ENCODE peak calls at places on chromosomes 12 and 14, in ten cellular contexts. X is A549, V is heart left ventricle, P is fibroblast of lung, W is ascending aorta, G is left lung, R is HCT116, D is HL-60, B is transverse colon, I is PC-3. M is an unnamed sample.

GRCh38 chr12:50110762-50111416 is 1.1 kb upstream of the COX14 start:
- DNase-seq in X (no peak), V (peak), P (peak), W (peak), G (peak), R (no peak), D (no peak), B (peak), I (peak), M (peak)

GRCh38 chr12:120224304-120225199 is 23.6 kb upstream of the RPLP0 start:
- DNase-seq in X (no peak), V (no peak), P (no peak), W (no peak), G (peak), R (no peak), D (no peak), B (peak), I (no peak), M (no peak)

GRCh38 chr12:99454539-99455172 is 192.9 kb upstream of the GARIN6 start:
- DNase-seq in X (no peak), V (no peak), P (no peak), W (no peak), G (no peak), R (no peak), D (no peak), B (no peak), I (no peak), M (no peak)

GRCh38 chr12:99822273-99822672 is 162.5 kb downstream of the ANKS1B start:
- DNase-seq in X (no peak), V (no peak), P (no peak), W (no peak), G (no peak), R (no peak), D (no peak), B (no peak), I (no peak), M (no peak)

GRCh38 chr12:27841392-27841882 is 61.4 kb upstream of the MANSC4 start:
- DNase-seq in X (no peak), V (no peak), P (no peak), W (no peak), G (no peak), R (peak), D (no peak), B (no peak), I (peak), M (no peak)

GRCh38 chr14:105537580-105538474 is 11.4 kb downstream of the TMEM121 start:
- DNase-seq in X (peak), V (peak), P (no peak), W (no peak), G (peak), R (no peak), D (no peak), B (peak), I (peak), M (no peak)

GRCh38 chr12:12209043-12209442 is 57.8 kb downstream of the LRP6 start:
- DNase-seq in X (no peak), V (no peak), P (no peak), W (no peak), G (no peak), R (no peak), D (no peak), B (no peak), I (no peak), M (no peak)

GRCh38 chr14:71855399-71856036 is 76.7 kb upstream of the RGS6 start:
- DNase-seq in X (peak), V (peak), P (peak), W (no peak), G (peak), R (peak), D (no peak), B (peak), I (peak), M (peak)

GRCh38 chr12:64739778-64740177 is 19.4 kb downstream of the GNS start:
- DNase-seq in X (no peak), V (no peak), P (no peak), W (no peak), G (no peak), R (no peak), D (no peak), B (no peak), I (peak), M (peak)

GRCh38 chr12:130747867-130748740 is 32.0 kb upstream of the RIMBP2 start:
- DNase-seq in X (peak), V (peak), P (peak), W (no peak), G (no peak), R (peak), D (no peak), B (peak), I (peak), M (peak)

GRCh38 chr12:47207005-47207717 is 127.4 kb upstream of the AMIGO2 start:
- DNase-seq in X (no peak), V (no peak), P (no peak), W (no peak), G (peak), R (no peak), D (peak), B (peak), I (no peak), M (no peak)

GRCh38 chr12:24929953-24930352 is 18.9 kb downstream of the BCAT1 start:
- DNase-seq in X (no peak), V (no peak), P (no peak), W (no peak), G (no peak), R (no peak), D (no peak), B (no peak), I (no peak), M (no peak)

GRCh38 chr14:101122855-101123129 is 219.3 kb upstream of the RTL1 start:
- DNase-seq in X (no peak), V (no peak), P (no peak), W (no peak), G (no peak), R (no peak), D (no peak), B (no peak), I (no peak), M (no peak)

GRCh38 chr12:95319694-95320331 is 102.2 kb downstream of the VEZT start:
- DNase-seq in X (no peak), V (no peak), P (no peak), W (no peak), G (no peak), R (no peak), D (no peak), B (no peak), I (peak), M (no peak)

GRCh38 chr14:57487771-57488170 is 5.9 kb downstream of the CCDC198 start:
- DNase-seq in X (no peak), V (no peak), P (no peak), W (no peak), G (no peak), R (no peak), D (no peak), B (no peak), I (peak), M (peak)

GRCh38 chr12:90233168-90234100 is 524.8 kb upstream of the ATP2B1 start:
- DNase-seq in X (no peak), V (no peak), P (no peak), W (no peak), G (no peak), R (no peak), D (no peak), B (no peak), I (no peak), M (no peak)

GRCh38 chr14:23078692-23079116 is 16.2 kb downstream of the ACIN1 start:
- DNase-seq in X (peak), V (no peak), P (peak), W (peak), G (no peak), R (no peak), D (peak), B (peak), I (peak), M (peak)

GRCh38 chr14:97100306-97100705 is 303.1 kb downstream of the VRK1 start:
- DNase-seq in X (no peak), V (no peak), P (no peak), W (no peak), G (no peak), R (no peak), D (no peak), B (no peak), I (no peak), M (no peak)

GRCh38 chr14:91207008-91207407 is 37.5 kb downstream of the GPR68 start:
- DNase-seq in X (no peak), V (no peak), P (no peak), W (no peak), G (no peak), R (no peak), D (no peak), B (no peak), I (no peak), M (no peak)

GRCh38 chr12:121637231-121637914 is 11.0 kb downstream of the ORAI1 start:
- DNase-seq in X (no peak), V (peak), P (no peak), W (no peak), G (peak), R (no peak), D (no peak), B (peak), I (no peak), M (no peak)

GRCh38 chr12:30695327-30696102 is at the start of gene IPO8:
- DNase-seq in X (peak), V (peak), P (peak), W (peak), G (peak), R (peak), D (peak), B (peak), I (peak), M (peak)

GRCh38 chr12:113766880-113767878 is 198.9 kb downstream of the RBM19 start:
- DNase-seq in X (peak), V (no peak), P (peak), W (no peak), G (no peak), R (no peak), D (no peak), B (no peak), I (peak), M (peak)

GRCh38 chr12:53579545-53579955 is 46.6 kb downstream of the ATF7 start:
- DNase-seq in X (no peak), V (no peak), P (no peak), W (no peak), G (no peak), R (no peak), D (no peak), B (no peak), I (no peak), M (no peak)

GRCh38 chr12:131087302-131087818 is 133.7 kb downstream of the ADGRD1 start:
- DNase-seq in X (no peak), V (peak), P (no peak), W (no peak), G (peak), R (no peak), D (no peak), B (no peak), I (no peak), M (no peak)

GRCh38 chr14:96192975-96193805 is 11.4 kb upstream of the BDKRB2 start:
- DNase-seq in X (no peak), V (no peak), P (no peak), W (no peak), G (no peak), R (no peak), D (no peak), B (no peak), I (no peak), M (no peak)

GRCh38 chr12:25959069-25959961 is 833 bp downstream of the RASSF8 start:
- DNase-seq in X (peak), V (peak), P (peak), W (no peak), G (peak), R (no peak), D (no peak), B (peak), I (peak), M (peak)
- TF ChIP-seq CTCF in X (no peak), V (no peak), P (peak), W (peak), G (no peak), R (no peak), D (no peak), B (no peak), I (peak), M (peak)

GRCh38 chr12:116089080-116089479 is 188.4 kb downstream of the MED13L start:
- DNase-seq in X (no peak), V (no peak), P (no peak), W (no peak), G (no peak), R (no peak), D (no peak), B (no peak), I (no peak), M (no peak)

GRCh38 chr12:116091579-116091978 is 185.9 kb downstream of the MED13L start:
- DNase-seq in X (no peak), V (no peak), P (peak), W (no peak), G (no peak), R (no peak), D (no peak), B (no peak), I (no peak), M (no peak)

GRCh38 chr12:116090516-116090915 is 187.0 kb downstream of the MED13L start:
- DNase-seq in X (no peak), V (no peak), P (no peak), W (no peak), G (no peak), R (no peak), D (no peak), B (no peak), I (no peak), M (no peak)

GRCh38 chr12:116087399-116087798 is 190.1 kb downstream of the MED13L start:
- DNase-seq in X (no peak), V (no peak), P (no peak), W (no peak), G (no peak), R (no peak), D (no peak), B (no peak), I (no peak), M (no peak)

GRCh38 chr12:116087962-116088361 is 189.5 kb downstream of the MED13L start:
- DNase-seq in X (no peak), V (no peak), P (no peak), W (no peak), G (no peak), R (no peak), D (no peak), B (no peak), I (no peak), M (no peak)
- H3K4me3 ChIP-seq in X (no peak), V (no peak), P (no peak), W (no peak), G (no peak), R (no peak), D (no peak), B (no peak), I (no peak), M (no peak)

GRCh38 chr12:4857472-4858291 is 52.0 kb upstream of the KCNA1 start:
- DNase-seq in X (peak), V (no peak), P (peak), W (no peak), G (no peak), R (peak), D (no peak), B (peak), I (peak), M (peak)

GRCh38 chr12:4856556-4856955 is 53.1 kb upstream of the KCNA1 start:
- DNase-seq in X (no peak), V (no peak), P (no peak), W (no peak), G (no peak), R (no peak), D (no peak), B (no peak), I (no peak), M (no peak)

GRCh38 chr12:4852911-4853310 is 56.8 kb upstream of the KCNA1 start:
- DNase-seq in X (no peak), V (no peak), P (no peak), W (no peak), G (no peak), R (no peak), D (no peak), B (no peak), I (no peak), M (no peak)

GRCh38 chr12:4852308-4852707 is 57.4 kb upstream of the KCNA1 start:
- DNase-seq in X (no peak), V (no peak), P (no peak), W (no peak), G (no peak), R (no peak), D (no peak), B (no peak), I (no peak), M (no peak)

DNA sequence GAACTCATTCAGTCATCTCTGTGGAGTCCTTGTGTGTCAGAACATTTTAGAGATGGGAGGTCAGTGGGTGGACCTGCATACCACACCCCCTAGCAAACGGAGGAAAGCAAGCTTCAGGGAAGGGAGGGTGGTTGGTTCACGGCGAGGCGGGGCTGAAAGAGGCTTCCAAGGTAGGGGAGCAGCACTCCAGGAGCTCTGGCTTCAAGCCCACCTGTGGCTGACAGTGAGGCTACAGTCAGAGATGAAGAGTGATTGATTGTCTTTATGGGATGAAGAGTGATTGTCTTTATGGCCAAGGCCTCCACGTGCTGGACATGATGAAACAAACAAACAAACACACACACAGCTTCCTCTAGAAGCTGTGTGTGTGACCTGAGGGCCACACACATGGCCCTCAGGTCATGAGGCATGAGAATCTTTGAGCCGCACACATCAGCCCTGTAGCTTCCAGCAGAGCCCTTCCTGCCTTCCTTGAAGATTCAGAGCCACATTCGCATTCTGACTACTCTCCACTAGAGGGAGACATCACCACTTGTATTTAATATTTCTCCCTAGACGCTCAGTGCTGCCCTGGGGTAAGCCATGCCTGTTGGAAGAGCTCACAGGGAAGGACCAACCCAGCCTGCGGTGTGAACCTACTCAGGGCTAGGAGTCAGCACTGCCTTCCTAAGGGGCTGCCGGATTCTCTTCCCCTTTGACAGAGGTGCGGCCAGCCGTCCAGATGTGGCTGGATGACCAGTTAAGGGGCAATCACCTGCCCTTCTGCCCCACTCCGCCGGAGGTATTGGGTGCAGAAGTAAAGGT is 54.4 kb upstream of the KCNA1 start:
- DNase-seq in X (peak), V (no peak), P (peak), W (no peak), G (no peak), R (peak), D (peak), B (peak), I (peak), M (peak)
- TF ChIP-seq CTCF in X (peak), V (peak), P (peak), W (peak), G (peak), R (peak), D (peak), B (peak), I (peak), M (peak)

GRCh38 chr12:125188912-125189881 is 124.0 kb downstream of the AACS start:
- DNase-seq in X (no peak), V (no peak), P (no peak), W (no peak), G (no peak), R (no peak), D (no peak), B (no peak), I (no peak), M (no peak)

GRCh38 chr12:125186471-125187147 is 121.4 kb downstream of the AACS start:
- DNase-seq in X (no peak), V (peak), P (peak), W (no peak), G (no peak), R (no peak), D (no peak), B (no peak), I (no peak), M (no peak)

GRCh38 chr12:125187148-125187733 is 122.0 kb downstream of the AACS start:
- DNase-seq in X (no peak), V (peak), P (no peak), W (no peak), G (no peak), R (no peak), D (no peak), B (no peak), I (no peak), M (no peak)

GRCh38 chr12:125185740-125186470 is 120.7 kb downstream of the AACS start:
- DNase-seq in X (peak), V (peak), P (peak), W (no peak), G (peak), R (peak), D (peak), B (peak), I (peak), M (peak)

DNA sequence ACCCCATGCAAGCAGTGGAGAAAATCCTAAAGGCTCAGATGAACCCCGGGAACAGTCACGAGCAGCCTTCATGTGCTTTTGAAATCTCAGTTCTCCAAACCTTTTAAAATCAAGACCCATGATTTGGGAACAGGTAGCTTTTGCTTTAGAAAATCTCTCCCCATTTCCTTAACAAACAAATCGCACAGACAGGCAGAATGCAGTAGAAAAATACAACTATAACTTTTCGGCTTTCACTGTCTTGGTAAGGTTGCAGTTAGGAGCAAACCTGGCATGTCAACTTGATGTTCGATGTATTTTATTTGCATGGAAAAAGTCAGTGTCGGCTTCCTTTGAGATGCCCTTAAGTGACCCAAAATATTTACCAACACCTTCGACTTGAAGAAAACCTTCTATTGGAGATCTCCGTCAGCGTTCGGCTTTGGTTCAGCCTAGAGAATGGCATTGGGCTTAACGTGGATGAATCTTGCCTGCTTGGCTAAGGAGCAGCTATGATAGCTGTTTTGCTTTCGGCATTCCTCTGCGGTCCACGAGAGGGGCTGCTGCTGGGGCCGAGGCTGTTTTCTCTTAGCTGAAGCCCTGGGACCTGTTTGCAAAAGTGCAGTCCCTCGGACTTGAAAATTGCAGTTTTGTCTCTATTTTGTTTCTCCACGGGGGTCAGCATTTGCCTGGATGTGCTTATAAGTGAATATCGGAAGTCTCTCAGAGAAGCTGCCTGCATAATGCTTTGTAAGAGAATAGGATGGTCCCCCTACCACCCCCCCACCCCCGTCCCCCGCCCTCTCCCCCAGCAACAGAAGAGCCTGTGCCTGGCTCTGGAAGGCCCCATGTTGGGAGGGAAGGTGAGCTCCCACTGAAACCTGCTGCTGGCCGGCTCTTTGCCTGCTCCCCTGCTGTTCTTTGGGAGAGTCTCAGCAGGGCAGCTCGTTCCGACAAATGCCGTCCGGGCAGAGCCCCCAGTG is 122.8 kb downstream of the AACS start:
- DNase-seq in X (no peak), V (no peak), P (no peak), W (no peak), G (no peak), R (no peak), D (no peak), B (no peak), I (peak), M (no peak)
- H3K4me3 ChIP-seq in X (no peak), V (peak), P (no peak), W (peak), G (no peak), R (no peak), D (no peak), B (no peak), I (no peak), M (no peak)

DNA sequence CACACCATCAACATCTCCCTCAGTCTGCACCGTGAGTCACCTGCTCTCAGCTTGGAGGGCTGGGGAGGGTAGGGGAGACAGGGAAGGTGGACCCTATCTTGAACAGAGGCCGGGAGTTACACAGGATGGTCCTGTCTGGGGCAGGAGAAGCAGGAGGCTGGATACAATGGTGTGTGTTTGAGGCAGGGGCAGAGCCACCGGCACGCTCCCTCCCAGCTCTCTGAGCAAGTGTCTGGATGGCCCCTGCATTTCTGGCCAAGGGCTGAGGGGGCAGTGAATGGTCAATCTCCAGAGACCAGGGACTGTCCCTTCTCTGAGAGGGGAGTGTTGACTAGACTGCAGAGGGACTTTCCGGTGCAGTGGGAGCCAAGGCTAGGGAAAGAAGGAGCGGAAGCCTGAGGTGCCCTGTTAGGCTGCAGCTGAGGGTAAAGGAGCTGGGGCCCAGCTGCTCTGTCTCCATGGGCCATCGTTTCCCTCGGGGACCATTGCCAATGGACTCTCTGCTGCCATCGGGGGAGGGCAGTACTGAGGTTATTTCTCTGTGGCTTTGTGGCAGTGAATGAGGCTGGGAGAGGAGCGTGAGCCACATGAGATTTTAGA is 1.9 kb downstream of the LRP1-AS start:
- DNase-seq in X (no peak), V (no peak), P (no peak), W (no peak), G (no peak), R (no peak), D (no peak), B (no peak), I (no peak), M (no peak)
- TF ChIP-seq CTCF in X (no peak), V (no peak), P (no peak), W (no peak), G (no peak), R (no peak), D (no peak), B (no peak), I (no peak), M (peak)